ENCODE peak calls at places on chromosomes 2 and 18, in five cellular contexts. Q is Daoy, T is activated T-cell treated with anti-CD3 and anti-CD28 coated beads for 1 hour, Y is A549, E is T-helper 9 cell. D is an unnamed sample.

GRCh38 chr2:230874876-230875275 is 10.1 kb downstream of the ITM2C start:
- DNase-seq in T (no peak), Q (no peak), E (no peak), Y (no peak), D (no peak)

GRCh38 chr2:25237764-25238163 is 69.4 kb upstream of the POMC start:
- DNase-seq in E (no peak), Q (no peak), T (no peak), Y (no peak), D (no peak)

GRCh38 chr2:221791840-221792239 is 219.7 kb upstream of the EPHA4 start:
- DNase-seq in T (no peak), Y (no peak), Q (no peak), E (no peak), D (no peak)

GRCh38 chr2:25254961-25255360 is 86.6 kb upstream of the POMC start:
- DNase-seq in Y (no peak), Q (no peak), T (no peak), E (no peak), D (no peak)

GRCh38 chr2:69577467-69578200 is 65.9 kb downstream of the AAK1 start:
- DNase-seq in Q (no peak), Y (no peak), T (no peak), E (no peak), D (no peak)

GRCh38 chr2:222797308-222797707 is 63.5 kb upstream of the ACSL3 start:
- DNase-seq in E (no peak), Y (peak; percentile 32), T (no peak), Q (no peak), D (no peak)

GRCh38 chr18:24089059-24089458 is 49.8 kb upstream of the CABYR start:
- DNase-seq in Q (no peak), Y (no peak), T (no peak), E (no peak), D (no peak)

GRCh38 chr2:201414099-201415023 is 36.9 kb downstream of the TRAK2 start:
- DNase-seq in Q (no peak), T (no peak), Y (no peak), E (no peak), D (no peak)

GRCh38 chr2:20050104-20050711 is 1.2 kb downstream of the LAPTM4A start:
- DNase-seq in Q (peak; percentile 61), T (no peak), Y (no peak), E (peak; percentile 6), D (no peak)

GRCh38 chr2:64656379-64656778 is 2.7 kb upstream of the SERTAD2 start:
- DNase-seq in Y (no peak), T (no peak), E (no peak), Q (no peak), D (no peak)

GRCh38 chr2:69159988-69160387 is 147.0 kb downstream of the ANTXR1 start:
- DNase-seq in Y (peak; percentile 44), Q (no peak), E (no peak), T (no peak), D (no peak)

GRCh38 chr2:27264753-27265535 is 2.1 kb upstream of the SLC30A3 start:
- DNase-seq in Q (peak; percentile 81), T (peak; percentile 51), Y (peak; percentile 82), E (peak; percentile 55), D (no peak)

GRCh38 chr2:50196775-50197482 is 835.0 kb downstream of the NRXN1 start:
- DNase-seq in Q (no peak), E (no peak), T (no peak), Y (no peak), D (no peak)

GRCh38 chr2:127193164-127193947 is 26.7 kb downstream of the CYP27C1 start:
- DNase-seq in Y (no peak), Q (no peak), E (no peak), T (no peak), D (no peak)

GRCh38 chr2:88199912-88200682 is 30.0 kb downstream of the THNSL2 start:
- DNase-seq in T (no peak), E (no peak), Q (peak; percentile 64), Y (no peak), D (no peak)

GRCh38 chr2:12504443-12504842 is 212.3 kb upstream of the TRIB2 start:
- DNase-seq in Y (no peak), E (no peak), T (no peak), Q (peak; percentile 48), D (no peak)

GRCh38 chr18:79940126-79940813 is 11.2 kb downstream of the SLC66A2 start:
- DNase-seq in T (no peak), Q (no peak), E (no peak), Y (no peak), D (no peak)

GRCh38 chr2:159089543-159089942 is 121.1 kb downstream of the TANC1 start:
- DNase-seq in T (no peak), Q (no peak), Y (no peak), E (no peak), D (no peak)

GRCh38 chr18:26654173-26655009 is 106.0 kb upstream of the KCTD1 start:
- DNase-seq in Y (peak; percentile 41), T (no peak), E (no peak), Q (no peak), D (no peak)

GRCh38 chr2:104620840-104621239 is 233.1 kb upstream of the POU3F3 start:
- DNase-seq in E (no peak), Y (no peak), T (no peak), Q (no peak), D (no peak)

GRCh38 chr2:3377279-3377611 is 373 bp downstream of the EIPR1 start:
- DNase-seq in Q (peak; percentile 66), Y (peak; percentile 70), E (no peak), T (no peak), D (no peak)

GRCh38 chr2:99818842-99819241 is 323.5 kb downstream of the AFF3 start:
- DNase-seq in E (no peak), T (no peak), Y (peak; percentile 16), Q (no peak), D (peak; percentile 37)

GRCh38 chr2:231679906-231680283 is 28.4 kb upstream of the PTMA start:
- DNase-seq in T (no peak), Y (no peak), Q (no peak), E (no peak), D (no peak)

GRCh38 chr18:59229191-59229590 is 9.2 kb downstream of the GRP start:
- DNase-seq in T (no peak), Y (no peak), Q (peak; percentile 21), E (no peak), D (no peak)

GRCh38 chr18:76672627-76673026 is 149.7 kb upstream of the ZNF236 start:
- DNase-seq in T (no peak), Y (no peak), Q (peak; percentile 67), E (no peak), D (no peak)

GRCh38 chr2:38997784-38998183 is 108.1 kb downstream of the ARHGEF33 start:
- DNase-seq in Q (peak; percentile 62), Y (peak; percentile 85), E (no peak), T (no peak), D (peak; percentile 57)